ENCODE peak calls at places on chromosomes 1 and 21, in seven cellular contexts. B is MM.1S, J is hepatocyte, K is IMR-90, G is GM23338, N is DND-41, S is fibroblast of lung. T is an unnamed sample.

GRCh38 chr1:175708787-175709186 is 34.6 kb downstream of the TNR start:
- DNase-seq in K (no peak), N (no peak), J (no peak), B (peak), S (no peak), G (no peak), T (no peak)

GRCh38 chr1:83998205-83998598 is 730 bp downstream of the TTLL7 start:
- DNase-seq in N (no peak), K (peak), G (no peak), B (no peak), J (no peak), S (peak), T (no peak)

GRCh38 chr1:84247425-84248220 is 53.9 kb upstream of the SAMD13 start:
- DNase-seq in B (no peak), K (peak), J (peak), S (peak), G (no peak), N (no peak), T (peak)

GRCh38 chr21:38853421-38853919 is 47.7 kb downstream of the ETS2 start:
- DNase-seq in S (peak), G (no peak), B (no peak), J (peak), K (peak), N (peak), T (peak)

GRCh38 chr1:201348211-201348566 is 29.3 kb downstream of the TNNT2 start:
- DNase-seq in S (peak), K (peak), J (peak), B (peak), G (peak), N (peak), T (peak)

GRCh38 chr1:3787347-3787710 is 9.0 kb downstream of the LRRC47 start:
- DNase-seq in K (no peak), S (no peak), B (no peak), N (no peak), G (no peak), J (no peak), T (peak)

GRCh38 chr1:16719571-16720402 is 20.5 kb upstream of the RNU1-4 start:
- DNase-seq in J (peak), S (no peak), K (no peak), N (no peak), B (no peak), G (no peak), T (peak)

GRCh38 chr1:30645807-30646206 is 77.6 kb downstream of the MATN1 start:
- DNase-seq in B (no peak), J (no peak), S (no peak), G (no peak), K (peak), N (no peak), T (peak)

GRCh38 chr1:156504062-156504813 is 3.7 kb upstream of the MEF2D start:
- DNase-seq in G (no peak), S (no peak), K (peak), N (peak), B (peak), J (no peak), T (no peak)

GRCh38 chr1:69163779-69164178 is 403.9 kb upstream of the LRRC7 start:
- DNase-seq in S (no peak), K (no peak), B (no peak), J (no peak), N (no peak), G (no peak), T (no peak)

GRCh38 chr1:41030872-41031616 is 9.5 kb upstream of the SLFNL1 start:
- DNase-seq in J (no peak), N (no peak), B (no peak), G (no peak), K (no peak), S (no peak), T (no peak)

GRCh38 chr1:33966346-33967141 is 102.7 kb downstream of the HMGB4 start:
- DNase-seq in S (peak), G (peak), B (no peak), N (no peak), K (peak), J (no peak), T (no peak)

GRCh38 chr1:39886757-39887231 is 3.5 kb upstream of the TRIT1 start:
- DNase-seq in K (no peak), S (peak), N (no peak), B (no peak), G (peak), J (no peak), T (peak)

GRCh38 chr1:39877231-39877778 is 6.0 kb downstream of the TRIT1 start:
- DNase-seq in N (no peak), B (no peak), J (no peak), G (no peak), S (no peak), K (no peak), T (no peak)

GRCh38 chr1:39885516-39885915 is 2.2 kb upstream of the TRIT1 start:
- DNase-seq in B (no peak), S (no peak), N (no peak), J (no peak), G (no peak), K (no peak), T (no peak)

GRCh38 chr1:39877980-39878956 is 5.0 kb downstream of the TRIT1 start:
- DNase-seq in G (peak), S (no peak), B (no peak), N (no peak), J (no peak), K (no peak), T (no peak)

GRCh38 chr1:39882152-39882551 is 1.2 kb downstream of the TRIT1 start:
- DNase-seq in K (no peak), S (no peak), G (no peak), J (no peak), B (no peak), N (no peak), T (no peak)
- TF ChIP-seq CTCF in K (no peak), S (no peak), G (no peak), J (no peak), B (no peak), N (no peak), T (no peak)

GRCh38 chr1:2049517-2050481 is at the start of gene PRKCZ:
- DNase-seq in N (no peak), G (peak), B (no peak), S (no peak), J (peak), K (no peak), T (no peak)
- H2AFZ ChIP-seq in N (no peak), G (peak), B (no peak), S (no peak), J (peak), K (peak), T (no peak)

GRCh38 chr1:56434025-56434424 is 145.3 kb downstream of the PLPP3 start:
- DNase-seq in G (no peak), J (peak), S (no peak), B (no peak), K (peak), N (no peak), T (no peak)
- H3K4me3 ChIP-seq in G (no peak), J (no peak), S (no peak), B (no peak), K (no peak), N (no peak), T (no peak)

GRCh38 chr1:14435368-14436023 is 163.0 kb upstream of the KAZN start:
- DNase-seq in B (no peak), J (peak), N (no peak), G (peak), K (no peak), S (no peak), T (no peak)
- TF ChIP-seq CTCF in B (no peak), J (peak), N (peak), G (peak), K (no peak), S (no peak), T (peak)

GRCh38 chr1:24276791-24277190 is 42.4 kb upstream of the GRHL3 start:
- DNase-seq in N (no peak), B (no peak), G (no peak), K (peak), S (no peak), J (no peak), T (no peak)
- H2AFZ ChIP-seq in N (no peak), B (no peak), G (no peak), K (no peak), S (no peak), J (no peak), T (no peak)

DNA sequence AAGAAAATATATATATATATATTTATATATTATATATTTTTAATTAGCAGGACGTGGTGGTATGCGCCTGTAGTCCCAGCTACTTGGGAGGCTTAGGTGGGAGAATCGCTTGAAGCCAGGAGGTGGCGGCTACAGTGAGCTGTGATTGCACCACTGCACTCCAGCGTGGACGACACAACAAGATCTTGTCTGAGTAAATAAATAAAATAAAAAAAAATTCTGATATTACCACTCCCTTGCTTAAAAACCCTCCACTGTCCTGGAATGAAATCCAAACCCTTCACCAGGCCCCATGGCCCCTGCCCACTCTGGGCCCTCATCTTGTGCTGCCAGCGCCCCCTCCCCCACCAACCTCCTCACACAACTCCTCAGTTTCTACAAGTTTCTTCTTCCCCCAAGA is 1.7 kb upstream of the ECE1 start:
- DNase-seq in K (no peak), N (no peak), J (no peak), G (no peak), S (no peak), B (no peak), T (no peak)
- H3K4me3 ChIP-seq in K (no peak), N (no peak), J (no peak), G (no peak), S (no peak), B (peak), T (no peak)

GRCh38 chr1:76292418-76293184 is 218.1 kb downstream of the ST6GALNAC3 start:
- DNase-seq in J (no peak), S (no peak), K (no peak), B (no peak), N (no peak), G (no peak), T (no peak)
- TF ChIP-seq CTCF in J (no peak), S (no peak), K (no peak), B (no peak), N (no peak), G (no peak), T (no peak)

GRCh38 chr1:203861379-203862184 is at the start of gene SNRPE:
- DNase-seq in N (peak), K (peak), J (peak), G (peak), S (peak), B (peak), T (peak)

GRCh38 chr1:203860396-203860951 is 925 bp upstream of the SNRPE start:
- DNase-seq in B (no peak), S (peak), N (no peak), K (peak), J (peak), G (peak), T (no peak)

GRCh38 chr1:203858055-203858454 is 3.3 kb upstream of the SNRPE start:
- DNase-seq in K (peak), S (peak), J (peak), G (peak), N (no peak), B (no peak), T (peak)

DNA sequence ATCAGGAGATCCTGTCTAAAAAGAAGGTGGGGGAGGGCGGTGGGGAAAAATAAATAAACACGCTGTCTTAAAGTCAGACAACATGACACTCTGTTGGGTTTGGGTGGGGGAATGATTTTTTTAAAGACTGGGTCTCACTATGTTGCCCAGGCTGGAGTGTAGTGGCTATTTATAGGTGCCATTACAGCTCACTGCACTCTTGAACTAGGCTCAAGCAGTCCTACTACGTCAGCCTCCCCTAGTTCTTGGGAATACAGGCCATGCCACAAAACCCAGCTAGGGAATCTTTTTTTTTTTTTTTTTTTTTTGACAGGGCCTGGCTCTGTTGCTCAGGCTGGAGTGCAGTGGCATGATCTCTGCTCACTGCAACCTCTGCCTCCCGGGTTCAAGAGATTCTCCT is 2.4 kb upstream of the SNRPE start:
- DNase-seq in J (no peak), G (no peak), N (no peak), K (no peak), S (no peak), B (no peak), T (no peak)
- H2AFZ ChIP-seq in J (no peak), G (no peak), N (no peak), K (no peak), S (no peak), B (no peak), T (no peak)